ENCODE peak calls at places on chromosomes 13 and 19, in seven cellular contexts. One of them, this sample, is unnamed.
A peak's percentile ranks its signal among the peaks of the same experiment; 100 is the strongest.

GRCh38 chr13:20702945-20703784 is at the start of gene IL17D:
- DNase-seq in adrenal gland: no peak
- DNase-seq in GM12891: peak; percentile 66
- DNase-seq in testis: no peak
- DNase-seq in A549: no peak
- DNase-seq in heart left ventricle: no peak
- DNase-seq in ovary: peak; percentile 32
- DNase-seq in this sample: peak; percentile 57

GRCh38 chr13:31029129-31029528 is 96.7 kb downstream of the TEX26 start:
- DNase-seq in adrenal gland: no peak
- DNase-seq in ovary: no peak
- DNase-seq in GM12891: no peak
- DNase-seq in A549: no peak
- DNase-seq in testis: no peak
- DNase-seq in heart left ventricle: no peak
- DNase-seq in this sample: no peak

GRCh38 chr13:65959305-65959704 is 1270.8 kb downstream of the PCDH9 start:
- DNase-seq in GM12891: no peak
- DNase-seq in heart left ventricle: no peak
- DNase-seq in adrenal gland: no peak
- DNase-seq in testis: no peak
- DNase-seq in A549: no peak
- DNase-seq in ovary: no peak
- DNase-seq in this sample: no peak

GRCh38 chr13:23500858-23501257 is 67.4 kb upstream of the SACS start:
- DNase-seq in GM12891: no peak
- DNase-seq in testis: no peak
- DNase-seq in heart left ventricle: no peak
- DNase-seq in ovary: no peak
- DNase-seq in adrenal gland: peak; percentile 26
- DNase-seq in A549: peak; percentile 21
- DNase-seq in this sample: no peak

GRCh38 chr13:106548064-106548696 is 12.7 kb upstream of the EFNB2 start:
- DNase-seq in adrenal gland: no peak
- DNase-seq in GM12891: no peak
- DNase-seq in testis: no peak
- DNase-seq in heart left ventricle: no peak
- DNase-seq in A549: peak; percentile 37
- DNase-seq in ovary: no peak
- DNase-seq in this sample: no peak

GRCh38 chr13:57666554-57666953 is 35.0 kb downstream of the PCDH17 start:
- DNase-seq in heart left ventricle: no peak
- DNase-seq in adrenal gland: no peak
- DNase-seq in GM12891: no peak
- DNase-seq in A549: no peak
- DNase-seq in testis: no peak
- DNase-seq in ovary: no peak
- DNase-seq in this sample: no peak

GRCh38 chr19:19457691-19458090 is 52.2 kb downstream of the GATAD2A start:
- DNase-seq in ovary: no peak
- DNase-seq in testis: no peak
- DNase-seq in A549: no peak
- DNase-seq in adrenal gland: no peak
- DNase-seq in heart left ventricle: no peak
- DNase-seq in GM12891: no peak
- DNase-seq in this sample: no peak

GRCh38 chr13:41658057-41658642 is 200.8 kb downstream of the RGCC start:
- DNase-seq in GM12891: no peak
- DNase-seq in heart left ventricle: no peak
- DNase-seq in testis: no peak
- DNase-seq in A549: no peak
- DNase-seq in ovary: no peak
- DNase-seq in adrenal gland: no peak
- DNase-seq in this sample: no peak

GRCh38 chr13:36712785-36713184 is 39.0 kb downstream of the SERTM1 start:
- DNase-seq in GM12891: no peak
- DNase-seq in ovary: no peak
- DNase-seq in heart left ventricle: no peak
- DNase-seq in testis: peak; percentile 30
- DNase-seq in adrenal gland: no peak
- DNase-seq in A549: no peak
- DNase-seq in this sample: no peak

GRCh38 chr19:38812841-38813320 is at the start of gene LGALS4:
- DNase-seq in ovary: no peak
- DNase-seq in testis: no peak
- DNase-seq in adrenal gland: no peak
- DNase-seq in GM12891: no peak
- DNase-seq in A549: peak; percentile 44
- DNase-seq in heart left ventricle: no peak
- DNase-seq in this sample: no peak

GRCh38 chr13:21175656-21176194 is 627 bp downstream of the SKA3 start:
- DNase-seq in A549: no peak
- DNase-seq in GM12891: no peak
- DNase-seq in adrenal gland: no peak
- DNase-seq in heart left ventricle: no peak
- DNase-seq in testis: no peak
- DNase-seq in ovary: no peak
- DNase-seq in this sample: peak; percentile 57

GRCh38 chr13:113856716-113857065 is 7.2 kb downstream of the GAS6 start:
- DNase-seq in ovary: no peak
- DNase-seq in adrenal gland: peak; percentile 76
- DNase-seq in A549: no peak
- DNase-seq in GM12891: no peak
- DNase-seq in testis: peak; percentile 91
- DNase-seq in heart left ventricle: no peak
- DNase-seq in this sample: no peak

GRCh38 chr13:73715114-73715909 is 418.9 kb downstream of the KLF12 start:
- DNase-seq in GM12891: no peak
- DNase-seq in A549: no peak
- DNase-seq in heart left ventricle: no peak
- DNase-seq in ovary: no peak
- DNase-seq in adrenal gland: no peak
- DNase-seq in testis: no peak
- DNase-seq in this sample: no peak

GRCh38 chr19:40416918-40417713 is 3.9 kb upstream of the PRX start:
- DNase-seq in ovary: no peak
- DNase-seq in A549: peak; percentile 71
- DNase-seq in GM12891: no peak
- DNase-seq in adrenal gland: no peak
- DNase-seq in testis: peak; percentile 53
- DNase-seq in heart left ventricle: peak; percentile 80
- DNase-seq in this sample: peak; percentile 41

GRCh38 chr13:38582133-38582532 is 104.7 kb upstream of the FREM2 start:
- DNase-seq in ovary: no peak
- DNase-seq in testis: peak; percentile 24
- DNase-seq in GM12891: no peak
- DNase-seq in A549: peak; percentile 32
- DNase-seq in heart left ventricle: no peak
- DNase-seq in adrenal gland: no peak
- DNase-seq in this sample: peak; percentile 48

GRCh38 chr13:99590519-99591011 is 89.3 kb downstream of the TM9SF2 start:
- DNase-seq in heart left ventricle: no peak
- DNase-seq in ovary: no peak
- DNase-seq in adrenal gland: no peak
- DNase-seq in A549: no peak
- DNase-seq in GM12891: no peak
- DNase-seq in testis: no peak
- DNase-seq in this sample: no peak

GRCh38 chr13:41065098-41065497 is 3.8 kb downstream of the WBP4 start:
- DNase-seq in testis: no peak
- DNase-seq in adrenal gland: no peak
- DNase-seq in heart left ventricle: no peak
- DNase-seq in ovary: no peak
- DNase-seq in GM12891: no peak
- DNase-seq in A549: no peak
- DNase-seq in this sample: peak; percentile 86

GRCh38 chr13:39840201-39840600 is 184.7 kb downstream of the COG6 start:
- DNase-seq in A549: no peak
- DNase-seq in heart left ventricle: no peak
- DNase-seq in testis: no peak
- DNase-seq in adrenal gland: no peak
- DNase-seq in ovary: no peak
- DNase-seq in GM12891: no peak
- DNase-seq in this sample: no peak

GRCh38 chr13:59480398-59480797 is 683.3 kb downstream of the DIAPH3 start:
- DNase-seq in ovary: no peak
- DNase-seq in testis: no peak
- DNase-seq in heart left ventricle: no peak
- DNase-seq in A549: no peak
- DNase-seq in adrenal gland: no peak
- DNase-seq in GM12891: no peak
- DNase-seq in this sample: no peak

GRCh38 chr13:29143864-29144263 is 323.7 kb downstream of the MTUS2 start:
- DNase-seq in GM12891: no peak
- DNase-seq in testis: no peak
- DNase-seq in heart left ventricle: no peak
- DNase-seq in ovary: no peak
- DNase-seq in adrenal gland: no peak
- DNase-seq in A549: no peak
- DNase-seq in this sample: no peak

GRCh38 chr19:28039677-28040381 is 1173.1 kb downstream of the UQCRFS1 start:
- DNase-seq in testis: no peak
- DNase-seq in ovary: no peak
- DNase-seq in heart left ventricle: no peak
- DNase-seq in A549: no peak
- DNase-seq in adrenal gland: peak; percentile 90
- DNase-seq in GM12891: no peak
- DNase-seq in this sample: no peak

GRCh38 chr19:35029737-35030256 is 473 bp upstream of the SCN1B start:
- DNase-seq in heart left ventricle: no peak
- DNase-seq in GM12891: no peak
- DNase-seq in testis: no peak
- DNase-seq in adrenal gland: no peak
- DNase-seq in ovary: no peak
- DNase-seq in A549: peak; percentile 63
- DNase-seq in this sample: no peak

GRCh38 chr19:15280048-15280725 is 47.9 kb upstream of the EPHX3 start:
- DNase-seq in A549: no peak
- DNase-seq in heart left ventricle: no peak
- DNase-seq in adrenal gland: no peak
- DNase-seq in testis: no peak
- DNase-seq in ovary: no peak
- DNase-seq in GM12891: no peak
- DNase-seq in this sample: no peak
- TF ChIP-seq POLR2A in A549: no peak
- TF ChIP-seq POLR2A in heart left ventricle: no peak
- TF ChIP-seq POLR2A in adrenal gland: no peak
- TF ChIP-seq POLR2A in testis: no peak
- TF ChIP-seq POLR2A in ovary: no peak
- TF ChIP-seq POLR2A in GM12891: no peak
- TF ChIP-seq POLR2A in this sample: no peak

GRCh38 chr19:45785781-45786532 is 3.7 kb upstream of the DMPK start:
- DNase-seq in heart left ventricle: no peak
- DNase-seq in GM12891: no peak
- DNase-seq in A549: no peak
- DNase-seq in adrenal gland: peak; percentile 31
- DNase-seq in testis: no peak
- DNase-seq in ovary: peak; percentile 50
- DNase-seq in this sample: no peak
- TF ChIP-seq POLR2A in heart left ventricle: no peak
- TF ChIP-seq POLR2A in GM12891: no peak
- TF ChIP-seq POLR2A in A549: no peak
- TF ChIP-seq POLR2A in adrenal gland: no peak
- TF ChIP-seq POLR2A in testis: no peak
- TF ChIP-seq POLR2A in ovary: no peak
- TF ChIP-seq POLR2A in this sample: no peak

DNA sequence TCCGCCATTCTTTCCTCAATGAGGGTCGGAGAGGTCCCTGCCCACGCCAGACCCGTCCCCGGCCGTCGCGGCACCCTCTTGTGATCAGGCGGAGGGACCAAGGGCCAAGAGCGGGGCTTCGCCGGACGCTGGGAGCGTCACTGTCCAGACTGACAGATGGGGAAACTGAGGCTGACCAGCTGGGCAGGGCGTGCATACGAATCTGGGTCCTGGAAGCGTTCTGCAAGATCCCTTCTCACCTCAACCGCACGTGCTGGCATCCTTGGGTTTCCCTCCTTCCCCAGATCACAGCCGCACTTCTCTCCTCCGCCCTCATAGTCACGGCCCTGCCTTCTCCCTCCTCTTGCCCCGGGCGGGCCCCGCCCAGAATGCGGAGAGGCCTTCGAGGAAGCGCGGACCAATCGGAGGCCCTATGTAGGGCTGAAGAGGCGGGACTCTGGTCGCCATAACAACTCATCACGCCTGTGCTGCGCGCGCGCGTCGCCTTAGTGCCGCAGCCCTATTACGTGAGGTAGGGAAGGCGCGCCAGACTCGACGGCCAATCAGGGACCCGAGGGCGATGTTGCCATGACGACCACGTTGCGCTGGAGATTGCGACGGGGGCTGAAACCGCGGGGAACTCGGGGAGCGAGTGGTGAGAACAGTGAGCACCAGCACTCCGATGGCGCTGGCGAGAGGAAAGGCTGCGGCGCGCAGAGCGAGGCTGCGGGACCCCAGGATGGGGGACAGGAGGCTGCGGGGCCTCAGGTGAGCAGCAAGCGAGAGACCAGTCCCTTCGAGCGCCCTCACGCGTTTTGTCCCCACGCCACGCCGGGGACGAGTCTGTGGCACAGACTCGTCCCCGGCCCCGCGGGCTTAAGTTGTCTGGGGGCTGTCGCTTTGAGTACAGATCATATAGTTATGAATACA is 5.7 kb downstream of the RNF225 start:
- DNase-seq in heart left ventricle: peak; percentile 99
- DNase-seq in testis: peak; percentile 100
- DNase-seq in GM12891: peak; percentile 99
- DNase-seq in ovary: peak; percentile 100
- DNase-seq in adrenal gland: peak; percentile 99
- DNase-seq in A549: peak; percentile 100
- DNase-seq in this sample: peak; percentile 100
- TF ChIP-seq POLR2A in heart left ventricle: no peak
- TF ChIP-seq POLR2A in testis: no peak
- TF ChIP-seq POLR2A in GM12891: peak; percentile 94
- TF ChIP-seq POLR2A in ovary: peak; percentile 61
- TF ChIP-seq POLR2A in adrenal gland: peak; percentile 86
- TF ChIP-seq POLR2A in A549: peak; percentile 95
- TF ChIP-seq POLR2A in this sample: peak; percentile 87

DNA sequence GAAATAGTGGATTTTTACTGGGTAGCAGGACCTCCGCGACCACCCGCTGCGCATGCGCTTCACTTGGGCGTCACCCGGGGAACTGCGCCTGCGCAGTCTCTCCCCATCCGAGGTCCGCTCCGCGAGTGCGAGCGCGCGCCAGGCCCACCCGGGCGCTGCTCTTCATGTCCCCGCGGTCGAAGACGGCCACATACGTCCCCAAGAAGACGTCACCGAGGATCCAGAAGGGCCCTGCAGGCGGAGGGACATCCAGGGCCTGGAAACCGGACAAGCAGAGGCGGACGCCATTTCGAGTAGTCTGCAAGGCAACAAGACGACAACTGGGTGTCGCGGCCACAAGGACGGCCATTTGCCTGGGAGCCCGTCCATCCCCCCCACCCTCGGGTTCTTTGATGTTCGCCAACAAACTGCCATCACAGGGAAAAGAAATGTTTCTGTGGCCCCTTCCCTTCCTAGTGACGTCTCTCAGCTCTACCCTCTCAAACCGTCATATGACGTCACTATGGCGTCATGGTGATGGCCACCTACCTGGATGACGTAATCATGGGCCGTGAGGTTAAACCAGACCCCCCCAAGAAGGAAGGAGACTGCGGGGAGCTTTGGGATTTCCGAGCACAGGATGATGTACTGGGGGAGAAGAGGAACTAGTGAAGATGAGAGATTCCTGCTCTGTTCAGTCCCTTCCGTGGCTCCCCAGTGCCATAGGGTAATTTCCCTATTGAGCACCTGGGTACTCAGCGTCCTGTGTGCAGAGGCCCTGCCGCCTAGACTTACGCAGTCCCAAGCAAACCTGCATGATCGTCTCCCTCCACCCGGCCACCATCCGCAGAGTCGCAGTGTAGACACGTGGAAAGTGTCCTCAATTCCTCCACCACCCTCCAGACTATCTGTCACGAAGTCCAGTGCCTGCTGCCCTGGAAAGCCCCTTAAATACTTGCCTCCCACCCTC is 6.7 kb downstream of the NAPSA start:
- DNase-seq in ovary: peak; percentile 83
- DNase-seq in heart left ventricle: peak; percentile 70
- DNase-seq in A549: no peak
- DNase-seq in adrenal gland: peak; percentile 65
- DNase-seq in testis: peak; percentile 69
- DNase-seq in GM12891: peak; percentile 73
- DNase-seq in this sample: no peak
- TF ChIP-seq POLR2A in ovary: peak; percentile 47
- TF ChIP-seq POLR2A in heart left ventricle: no peak
- TF ChIP-seq POLR2A in A549: no peak
- TF ChIP-seq POLR2A in adrenal gland: peak; percentile 37
- TF ChIP-seq POLR2A in testis: no peak
- TF ChIP-seq POLR2A in GM12891: peak; percentile 69
- TF ChIP-seq POLR2A in this sample: peak; percentile 41

This sample was measured in erythroblast.